ENCODE peak calls at places on chromosomes 4 and X, in eight cellular contexts. One of them, this sample, is unnamed.

GRCh38 chr4:114562176-114562904 is 36.3 kb upstream of the UGT8 start:
- DNase-seq in GM23248: no peak
- DNase-seq in effector memory CD4-positive, alpha-beta T cell: no peak
- DNase-seq in CD8-positive, alpha-beta memory T cell: no peak
- DNase-seq in GM23338: peak; percentile 85
- DNase-seq in SK-N-SH: no peak
- DNase-seq in adipocyte: no peak
- DNase-seq in OCI-LY7: no peak
- DNase-seq in this sample: no peak

GRCh38 chrX:19836337-19836736 is 51.1 kb downstream of the SH3KBP1 start:
- DNase-seq in effector memory CD4-positive, alpha-beta T cell: no peak
- DNase-seq in adipocyte: no peak
- DNase-seq in SK-N-SH: no peak
- DNase-seq in GM23338: no peak
- DNase-seq in OCI-LY7: no peak
- DNase-seq in GM23248: no peak
- DNase-seq in CD8-positive, alpha-beta memory T cell: no peak
- DNase-seq in this sample: no peak

GRCh38 chr4:176635372-176636261 is 157.1 kb downstream of the VEGFC start:
- DNase-seq in CD8-positive, alpha-beta memory T cell: no peak
- DNase-seq in GM23338: no peak
- DNase-seq in effector memory CD4-positive, alpha-beta T cell: no peak
- DNase-seq in adipocyte: no peak
- DNase-seq in SK-N-SH: no peak
- DNase-seq in OCI-LY7: no peak
- DNase-seq in GM23248: peak; percentile 96
- DNase-seq in this sample: no peak

GRCh38 chr4:15677507-15677988 is 4.1 kb upstream of the FAM200B start:
- DNase-seq in effector memory CD4-positive, alpha-beta T cell: no peak
- DNase-seq in GM23248: peak; percentile 48
- DNase-seq in GM23338: peak; percentile 40
- DNase-seq in OCI-LY7: no peak
- DNase-seq in SK-N-SH: no peak
- DNase-seq in adipocyte: peak; percentile 24
- DNase-seq in CD8-positive, alpha-beta memory T cell: no peak
- DNase-seq in this sample: no peak

GRCh38 chr4:14853186-14853946 is 148.9 kb upstream of the CPEB2 start:
- DNase-seq in SK-N-SH: no peak
- DNase-seq in effector memory CD4-positive, alpha-beta T cell: no peak
- DNase-seq in OCI-LY7: no peak
- DNase-seq in GM23248: peak; percentile 95
- DNase-seq in CD8-positive, alpha-beta memory T cell: no peak
- DNase-seq in adipocyte: peak; percentile 82
- DNase-seq in GM23338: peak; percentile 10
- DNase-seq in this sample: no peak

GRCh38 chr4:179164642-179165338 is 1722.6 kb upstream of the AGA start:
- DNase-seq in GM23338: no peak
- DNase-seq in OCI-LY7: no peak
- DNase-seq in adipocyte: no peak
- DNase-seq in SK-N-SH: no peak
- DNase-seq in effector memory CD4-positive, alpha-beta T cell: no peak
- DNase-seq in GM23248: no peak
- DNase-seq in CD8-positive, alpha-beta memory T cell: no peak
- DNase-seq in this sample: no peak

GRCh38 chr4:100819505-100819904 is 301.7 kb upstream of the EMCN start:
- DNase-seq in GM23248: no peak
- DNase-seq in effector memory CD4-positive, alpha-beta T cell: no peak
- DNase-seq in GM23338: no peak
- DNase-seq in SK-N-SH: no peak
- DNase-seq in CD8-positive, alpha-beta memory T cell: no peak
- DNase-seq in OCI-LY7: no peak
- DNase-seq in adipocyte: no peak
- DNase-seq in this sample: no peak

GRCh38 chr4:148196168-148196567 is 246.0 kb downstream of the NR3C2 start:
- DNase-seq in effector memory CD4-positive, alpha-beta T cell: no peak
- DNase-seq in OCI-LY7: no peak
- DNase-seq in SK-N-SH: no peak
- DNase-seq in GM23338: no peak
- DNase-seq in adipocyte: no peak
- DNase-seq in GM23248: no peak
- DNase-seq in CD8-positive, alpha-beta memory T cell: no peak
- DNase-seq in this sample: no peak

GRCh38 chr4:164304861-164305260 is 449.1 kb upstream of the SMIM31 start:
- DNase-seq in GM23248: no peak
- DNase-seq in SK-N-SH: no peak
- DNase-seq in GM23338: no peak
- DNase-seq in effector memory CD4-positive, alpha-beta T cell: no peak
- DNase-seq in CD8-positive, alpha-beta memory T cell: no peak
- DNase-seq in OCI-LY7: no peak
- DNase-seq in adipocyte: no peak
- DNase-seq in this sample: no peak

GRCh38 chrX:104330966-104331365 is 76.2 kb upstream of the ESX1 start:
- DNase-seq in GM23338: no peak
- DNase-seq in OCI-LY7: no peak
- DNase-seq in GM23248: peak; percentile 71
- DNase-seq in adipocyte: peak; percentile 52
- DNase-seq in SK-N-SH: no peak
- DNase-seq in CD8-positive, alpha-beta memory T cell: no peak
- DNase-seq in effector memory CD4-positive, alpha-beta T cell: no peak
- DNase-seq in this sample: no peak

GRCh38 chrX:23732704-23733103 is 10.4 kb downstream of the ACOT9 start:
- DNase-seq in SK-N-SH: no peak
- DNase-seq in GM23338: no peak
- DNase-seq in effector memory CD4-positive, alpha-beta T cell: no peak
- DNase-seq in GM23248: no peak
- DNase-seq in CD8-positive, alpha-beta memory T cell: no peak
- DNase-seq in OCI-LY7: peak; percentile 2
- DNase-seq in adipocyte: no peak
- DNase-seq in this sample: peak; percentile 74

GRCh38 chr4:180641495-180641894 is 1601.7 kb upstream of the TENM3 start:
- DNase-seq in adipocyte: no peak
- DNase-seq in OCI-LY7: no peak
- DNase-seq in SK-N-SH: no peak
- DNase-seq in GM23248: no peak
- DNase-seq in GM23338: no peak
- DNase-seq in CD8-positive, alpha-beta memory T cell: no peak
- DNase-seq in effector memory CD4-positive, alpha-beta T cell: no peak
- DNase-seq in this sample: no peak

GRCh38 chrX:17817242-17817641 is 43.9 kb downstream of the RAI2 start:
- DNase-seq in adipocyte: no peak
- DNase-seq in SK-N-SH: no peak
- DNase-seq in GM23248: peak; percentile 19
- DNase-seq in GM23338: no peak
- DNase-seq in effector memory CD4-positive, alpha-beta T cell: no peak
- DNase-seq in CD8-positive, alpha-beta memory T cell: no peak
- DNase-seq in OCI-LY7: no peak
- DNase-seq in this sample: no peak

GRCh38 chrX:14920196-14920595 is 47.0 kb downstream of the MOSPD2 start:
- DNase-seq in GM23338: no peak
- DNase-seq in OCI-LY7: no peak
- DNase-seq in GM23248: peak; percentile 68
- DNase-seq in CD8-positive, alpha-beta memory T cell: no peak
- DNase-seq in effector memory CD4-positive, alpha-beta T cell: no peak
- DNase-seq in SK-N-SH: no peak
- DNase-seq in adipocyte: peak; percentile 62
- DNase-seq in this sample: no peak

GRCh38 chrX:40573763-40574162 is 7.0 kb upstream of the ATP6AP2 start:
- DNase-seq in adipocyte: no peak
- DNase-seq in OCI-LY7: peak; percentile 45
- DNase-seq in GM23248: peak; percentile 14
- DNase-seq in effector memory CD4-positive, alpha-beta T cell: peak; percentile 12
- DNase-seq in GM23338: peak; percentile 39
- DNase-seq in CD8-positive, alpha-beta memory T cell: peak; percentile 4
- DNase-seq in SK-N-SH: no peak
- DNase-seq in this sample: peak; percentile 14

GRCh38 chrX:3548743-3549441 is 164.6 kb downstream of the PRKX start:
- DNase-seq in adipocyte: peak; percentile 89
- DNase-seq in effector memory CD4-positive, alpha-beta T cell: no peak
- DNase-seq in CD8-positive, alpha-beta memory T cell: no peak
- DNase-seq in GM23248: peak; percentile 90
- DNase-seq in GM23338: peak; percentile 20
- DNase-seq in OCI-LY7: peak; percentile 2
- DNase-seq in SK-N-SH: peak; percentile 14
- DNase-seq in this sample: no peak

GRCh38 chrX:41391606-41392005 is 55.5 kb upstream of the NYX start:
- DNase-seq in effector memory CD4-positive, alpha-beta T cell: no peak
- DNase-seq in adipocyte: no peak
- DNase-seq in SK-N-SH: no peak
- DNase-seq in OCI-LY7: no peak
- DNase-seq in CD8-positive, alpha-beta memory T cell: no peak
- DNase-seq in GM23338: no peak
- DNase-seq in GM23248: no peak
- DNase-seq in this sample: no peak

GRCh38 chr4:8353912-8354453 is 84.4 kb downstream of the HTRA3 start:
- DNase-seq in GM23338: no peak
- DNase-seq in OCI-LY7: no peak
- DNase-seq in CD8-positive, alpha-beta memory T cell: no peak
- DNase-seq in effector memory CD4-positive, alpha-beta T cell: no peak
- DNase-seq in SK-N-SH: no peak
- DNase-seq in adipocyte: peak; percentile 67
- DNase-seq in GM23248: peak; percentile 68
- DNase-seq in this sample: no peak

GRCh38 chr4:184424993-184425758 is 49.2 kb downstream of the IRF2 start:
- DNase-seq in GM23338: no peak
- DNase-seq in CD8-positive, alpha-beta memory T cell: no peak
- DNase-seq in GM23248: no peak
- DNase-seq in SK-N-SH: no peak
- DNase-seq in effector memory CD4-positive, alpha-beta T cell: no peak
- DNase-seq in OCI-LY7: no peak
- DNase-seq in adipocyte: no peak
- DNase-seq in this sample: no peak

GRCh38 chr4:1471443-1472147 is 65.4 kb upstream of the NKX1-1 start:
- DNase-seq in CD8-positive, alpha-beta memory T cell: no peak
- DNase-seq in effector memory CD4-positive, alpha-beta T cell: no peak
- DNase-seq in GM23338: no peak
- DNase-seq in GM23248: peak; percentile 19
- DNase-seq in SK-N-SH: peak; percentile 37
- DNase-seq in OCI-LY7: no peak
- DNase-seq in adipocyte: no peak
- DNase-seq in this sample: no peak

GRCh38 chr4:8133897-8134542 is 24.6 kb downstream of the ABLIM2 start:
- DNase-seq in adipocyte: no peak
- DNase-seq in OCI-LY7: no peak
- DNase-seq in CD8-positive, alpha-beta memory T cell: no peak
- DNase-seq in GM23338: peak; percentile 45
- DNase-seq in GM23248: no peak
- DNase-seq in SK-N-SH: no peak
- DNase-seq in effector memory CD4-positive, alpha-beta T cell: no peak
- DNase-seq in this sample: no peak

GRCh38 chrX:151393514-151393913 is 3.5 kb upstream of the VMA21 start:
- DNase-seq in GM23338: peak; percentile 74
- DNase-seq in GM23248: no peak
- DNase-seq in OCI-LY7: peak; percentile 39
- DNase-seq in effector memory CD4-positive, alpha-beta T cell: peak; percentile 56
- DNase-seq in SK-N-SH: no peak
- DNase-seq in adipocyte: no peak
- DNase-seq in CD8-positive, alpha-beta memory T cell: peak; percentile 35
- DNase-seq in this sample: no peak

GRCh38 chr4:26032142-26032541 is 118.1 kb downstream of the SMIM20 start:
- DNase-seq in CD8-positive, alpha-beta memory T cell: no peak
- DNase-seq in GM23338: no peak
- DNase-seq in OCI-LY7: no peak
- DNase-seq in effector memory CD4-positive, alpha-beta T cell: no peak
- DNase-seq in adipocyte: peak; percentile 46
- DNase-seq in GM23248: peak; percentile 83
- DNase-seq in SK-N-SH: no peak
- DNase-seq in this sample: no peak
- H3K36me3 ChIP-seq in CD8-positive, alpha-beta memory T cell: no peaks in the 10 kb centered on the region
- H3K36me3 ChIP-seq in GM23338: no peaks in the 10 kb centered on the region
- H3K36me3 ChIP-seq in OCI-LY7: no peaks in the 10 kb centered on the region
- H3K36me3 ChIP-seq in effector memory CD4-positive, alpha-beta T cell: no peaks in the 10 kb centered on the region
- H3K36me3 ChIP-seq in adipocyte: no peaks in the 10 kb centered on the region
- H3K36me3 ChIP-seq in GM23248: no peaks in the 10 kb centered on the region
- H3K36me3 ChIP-seq in SK-N-SH: no peaks in the 10 kb centered on the region
- H3K36me3 ChIP-seq in this sample: no peaks in the 10 kb centered on the region

DNA sequence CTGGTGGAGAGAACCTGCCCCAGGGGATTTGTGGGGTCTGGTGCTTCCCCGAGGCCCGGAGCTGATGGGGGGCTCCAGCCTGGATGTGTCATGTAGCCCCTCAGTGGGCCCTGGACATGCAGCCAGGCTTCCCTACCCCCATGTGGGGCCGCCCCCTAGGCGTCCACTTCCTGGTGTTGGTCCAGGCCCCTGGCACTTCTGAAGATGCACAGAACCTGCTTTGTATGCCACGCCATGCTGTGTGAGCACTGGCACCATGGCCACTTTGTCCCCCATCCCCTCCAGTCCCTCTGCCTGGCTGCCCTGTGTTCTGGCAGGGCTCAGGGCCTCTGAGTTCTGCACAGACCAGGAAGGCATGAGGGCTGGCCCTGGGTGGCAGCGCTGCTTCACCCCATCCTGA is 29.2 kb downstream of the WFS1 start:
- DNase-seq in CD8-positive, alpha-beta memory T cell: no peak
- DNase-seq in SK-N-SH: no peak
- DNase-seq in adipocyte: no peak
- DNase-seq in GM23338: no peak
- DNase-seq in GM23248: no peak
- DNase-seq in effector memory CD4-positive, alpha-beta T cell: no peak
- DNase-seq in OCI-LY7: no peak
- DNase-seq in this sample: no peak
- H3K36me3 ChIP-seq in CD8-positive, alpha-beta memory T cell: no peaks in the 10 kb centered on the region
- H3K36me3 ChIP-seq in SK-N-SH: no peaks in the 10 kb centered on the region
- H3K36me3 ChIP-seq in adipocyte: peaks cover 89% of the 10 kb centered on the region
- H3K36me3 ChIP-seq in GM23338: no peaks in the 10 kb centered on the region
- H3K36me3 ChIP-seq in GM23248: no peaks in the 10 kb centered on the region
- H3K36me3 ChIP-seq in effector memory CD4-positive, alpha-beta T cell: peaks cover 5% of the 10 kb centered on the region
- H3K36me3 ChIP-seq in OCI-LY7: no peaks in the 10 kb centered on the region
- H3K36me3 ChIP-seq in this sample: peaks cover 8% of the 10 kb centered on the region

GRCh38 chr4:110175634-110176033 is 22.8 kb downstream of the ELOVL6 start:
- DNase-seq in effector memory CD4-positive, alpha-beta T cell: no peak
- DNase-seq in CD8-positive, alpha-beta memory T cell: no peak
- DNase-seq in adipocyte: no peak
- DNase-seq in SK-N-SH: no peak
- DNase-seq in GM23338: no peak
- DNase-seq in OCI-LY7: no peak
- DNase-seq in GM23248: peak; percentile 54
- DNase-seq in this sample: no peak
- H3K36me3 ChIP-seq in effector memory CD4-positive, alpha-beta T cell: no peaks in the 10 kb centered on the region
- H3K36me3 ChIP-seq in CD8-positive, alpha-beta memory T cell: no peaks in the 10 kb centered on the region
- H3K36me3 ChIP-seq in adipocyte: peaks cover 34% of the 10 kb centered on the region
- H3K36me3 ChIP-seq in SK-N-SH: peaks cover 5% of the 10 kb centered on the region
- H3K36me3 ChIP-seq in GM23338: peaks cover 15% of the 10 kb centered on the region
- H3K36me3 ChIP-seq in OCI-LY7: peaks cover 64% of the 10 kb centered on the region
- H3K36me3 ChIP-seq in GM23248: no peaks in the 10 kb centered on the region
- H3K36me3 ChIP-seq in this sample: no peaks in the 10 kb centered on the region

GRCh38 chr4:139524062-139524631 is 31.9 kb downstream of the SETD7 start:
- DNase-seq in adipocyte: peak; percentile 25
- DNase-seq in OCI-LY7: no peak
- DNase-seq in SK-N-SH: no peak
- DNase-seq in CD8-positive, alpha-beta memory T cell: no peak
- DNase-seq in GM23248: no peak
- DNase-seq in effector memory CD4-positive, alpha-beta T cell: no peak
- DNase-seq in GM23338: no peak
- DNase-seq in this sample: no peak
- H3K36me3 ChIP-seq in adipocyte: peaks cover 84% of the 10 kb centered on the region
- H3K36me3 ChIP-seq in OCI-LY7: peaks cover 98% of the 10 kb centered on the region
- H3K36me3 ChIP-seq in SK-N-SH: peaks cover 53% of the 10 kb centered on the region
- H3K36me3 ChIP-seq in CD8-positive, alpha-beta memory T cell: no peaks in the 10 kb centered on the region
- H3K36me3 ChIP-seq in GM23248: peaks cover 65% of the 10 kb centered on the region
- H3K36me3 ChIP-seq in effector memory CD4-positive, alpha-beta T cell: peaks cover 38% of the 10 kb centered on the region
- H3K36me3 ChIP-seq in GM23338: no peaks in the 10 kb centered on the region
- H3K36me3 ChIP-seq in this sample: no peaks in the 10 kb centered on the region

This sample was measured in GM06990.